ENCODE peak calls at places on chromosome 13, in nine cellular contexts. One of them, this sample, is unnamed.

GRCh38 chr13:77979721-77980377 is 61.2 kb upstream of the EDNRB start:
- DNase-seq in ovary: no peak
- DNase-seq in GM23248: peak; percentile 17
- DNase-seq in uterus: no peak
- DNase-seq in prostate gland: no peak
- DNase-seq in tibial artery: no peak
- DNase-seq in IMR-90: no peak
- DNase-seq in heart right ventricle: no peak
- DNase-seq in mesendoderm: peak; percentile 13
- DNase-seq in this sample: no peak

GRCh38 chr13:104357174-104357573 is 1291.0 kb upstream of the SLC10A2 start:
- DNase-seq in ovary: no peak
- DNase-seq in heart right ventricle: no peak
- DNase-seq in uterus: no peak
- DNase-seq in IMR-90: no peak
- DNase-seq in GM23248: no peak
- DNase-seq in mesendoderm: peak; percentile 38
- DNase-seq in prostate gland: no peak
- DNase-seq in tibial artery: no peak
- DNase-seq in this sample: no peak

GRCh38 chr13:97004096-97004876 is 10.0 kb upstream of the OXGR1 start:
- DNase-seq in GM23248: peak; percentile 73
- DNase-seq in ovary: no peak
- DNase-seq in tibial artery: no peak
- DNase-seq in mesendoderm: peak; percentile 47
- DNase-seq in heart right ventricle: no peak
- DNase-seq in IMR-90: peak; percentile 68
- DNase-seq in uterus: no peak
- DNase-seq in prostate gland: no peak
- DNase-seq in this sample: no peak

GRCh38 chr13:65606622-65607021 is 1623.5 kb downstream of the PCDH9 start:
- DNase-seq in IMR-90: peak; percentile 67
- DNase-seq in ovary: no peak
- DNase-seq in uterus: no peak
- DNase-seq in prostate gland: no peak
- DNase-seq in heart right ventricle: no peak
- DNase-seq in mesendoderm: no peak
- DNase-seq in tibial artery: no peak
- DNase-seq in GM23248: no peak
- DNase-seq in this sample: no peak

GRCh38 chr13:75839418-75839817 is 203.3 kb downstream of the LMO7 start:
- DNase-seq in IMR-90: no peak
- DNase-seq in tibial artery: no peak
- DNase-seq in mesendoderm: no peak
- DNase-seq in GM23248: no peak
- DNase-seq in prostate gland: no peak
- DNase-seq in ovary: no peak
- DNase-seq in uterus: no peak
- DNase-seq in heart right ventricle: no peak
- DNase-seq in this sample: no peak

GRCh38 chr13:76812206-76812882 is 73.9 kb downstream of the KCTD12 start:
- DNase-seq in uterus: peak; percentile 35
- DNase-seq in ovary: no peak
- DNase-seq in heart right ventricle: peak; percentile 65
- DNase-seq in prostate gland: no peak
- DNase-seq in IMR-90: no peak
- DNase-seq in GM23248: peak; percentile 71
- DNase-seq in tibial artery: peak; percentile 79
- DNase-seq in mesendoderm: no peak
- DNase-seq in this sample: peak; percentile 88

GRCh38 chr13:30880151-30880551 is 25.9 kb upstream of the MEDAG start:
- DNase-seq in heart right ventricle: no peak
- DNase-seq in mesendoderm: no peak
- DNase-seq in GM23248: peak; percentile 87
- DNase-seq in prostate gland: no peak
- DNase-seq in uterus: no peak
- DNase-seq in IMR-90: peak; percentile 66
- DNase-seq in ovary: no peak
- DNase-seq in tibial artery: no peak
- DNase-seq in this sample: no peak

GRCh38 chr13:52348983-52349780 is 56.8 kb downstream of the THSD1 start:
- DNase-seq in tibial artery: no peak
- DNase-seq in mesendoderm: peak; percentile 48
- DNase-seq in prostate gland: no peak
- DNase-seq in GM23248: peak; percentile 92
- DNase-seq in ovary: no peak
- DNase-seq in uterus: no peak
- DNase-seq in IMR-90: peak; percentile 85
- DNase-seq in heart right ventricle: no peak
- DNase-seq in this sample: no peak

GRCh38 chr13:62293081-62293480 is 877.4 kb upstream of the PCDH20 start:
- DNase-seq in tibial artery: no peak
- DNase-seq in GM23248: no peak
- DNase-seq in heart right ventricle: no peak
- DNase-seq in ovary: no peak
- DNase-seq in uterus: no peak
- DNase-seq in IMR-90: peak; percentile 23
- DNase-seq in mesendoderm: no peak
- DNase-seq in prostate gland: no peak
- DNase-seq in this sample: no peak

GRCh38 chr13:44884076-44884729 is 105.1 kb downstream of the NUFIP1 start:
- DNase-seq in tibial artery: no peak
- DNase-seq in GM23248: peak; percentile 90
- DNase-seq in ovary: no peak
- DNase-seq in prostate gland: no peak
- DNase-seq in IMR-90: peak; percentile 86
- DNase-seq in mesendoderm: no peak
- DNase-seq in heart right ventricle: no peak
- DNase-seq in uterus: no peak
- DNase-seq in this sample: no peak

GRCh38 chr13:112907916-112908315 is 61.1 kb upstream of the MCF2L start:
- DNase-seq in uterus: no peak
- DNase-seq in ovary: no peak
- DNase-seq in prostate gland: no peak
- DNase-seq in mesendoderm: no peak
- DNase-seq in GM23248: no peak
- DNase-seq in tibial artery: no peak
- DNase-seq in heart right ventricle: no peak
- DNase-seq in IMR-90: no peak
- DNase-seq in this sample: no peak

GRCh38 chr13:36131215-36131930 is at the start of gene DCLK1:
- DNase-seq in prostate gland: peak; percentile 7
- DNase-seq in ovary: peak; percentile 78
- DNase-seq in mesendoderm: peak; percentile 71
- DNase-seq in heart right ventricle: peak; percentile 54
- DNase-seq in tibial artery: peak; percentile 80
- DNase-seq in GM23248: peak; percentile 54
- DNase-seq in IMR-90: no peak
- DNase-seq in uterus: peak; percentile 76
- DNase-seq in this sample: peak; percentile 82

GRCh38 chr13:20274466-20274865 is 42.3 kb upstream of the GJB6 start:
- DNase-seq in heart right ventricle: no peak
- DNase-seq in prostate gland: peak; percentile 66
- DNase-seq in uterus: no peak
- DNase-seq in GM23248: no peak
- DNase-seq in IMR-90: no peak
- DNase-seq in tibial artery: no peak
- DNase-seq in ovary: no peak
- DNase-seq in mesendoderm: no peak
- DNase-seq in this sample: no peak

GRCh38 chr13:66234159-66234558 is 996.0 kb downstream of the PCDH9 start:
- DNase-seq in uterus: no peak
- DNase-seq in mesendoderm: no peak
- DNase-seq in GM23248: no peak
- DNase-seq in prostate gland: no peak
- DNase-seq in IMR-90: no peak
- DNase-seq in ovary: no peak
- DNase-seq in heart right ventricle: no peak
- DNase-seq in tibial artery: no peak
- DNase-seq in this sample: no peak

GRCh38 chr13:66537417-66537816 is 692.7 kb downstream of the PCDH9 start:
- DNase-seq in GM23248: no peak
- DNase-seq in IMR-90: no peak
- DNase-seq in ovary: no peak
- DNase-seq in prostate gland: no peak
- DNase-seq in heart right ventricle: no peak
- DNase-seq in uterus: no peak
- DNase-seq in mesendoderm: no peak
- DNase-seq in tibial artery: no peak
- DNase-seq in this sample: no peak

GRCh38 chr13:70756088-70756487 is 647.8 kb upstream of the KLHL1 start:
- DNase-seq in IMR-90: no peak
- DNase-seq in mesendoderm: no peak
- DNase-seq in heart right ventricle: no peak
- DNase-seq in GM23248: no peak
- DNase-seq in ovary: no peak
- DNase-seq in prostate gland: no peak
- DNase-seq in uterus: no peak
- DNase-seq in tibial artery: no peak
- DNase-seq in this sample: no peak

GRCh38 chr13:25169951-25170553 is 2.0 kb downstream of the AMER2 start:
- DNase-seq in uterus: no peak
- DNase-seq in ovary: no peak
- DNase-seq in mesendoderm: peak; percentile 28
- DNase-seq in tibial artery: no peak
- DNase-seq in heart right ventricle: no peak
- DNase-seq in prostate gland: no peak
- DNase-seq in IMR-90: no peak
- DNase-seq in GM23248: no peak
- DNase-seq in this sample: peak; percentile 37

GRCh38 chr13:42363941-42364612 is 92.1 kb downstream of the AKAP11 start:
- DNase-seq in tibial artery: no peak
- DNase-seq in GM23248: peak; percentile 38
- DNase-seq in uterus: no peak
- DNase-seq in heart right ventricle: no peak
- DNase-seq in mesendoderm: peak; percentile 50
- DNase-seq in IMR-90: peak; percentile 17
- DNase-seq in prostate gland: no peak
- DNase-seq in ovary: no peak
- DNase-seq in this sample: no peak

GRCh38 chr13:23856008-23856750 is 33.0 kb downstream of the MIPEP start:
- DNase-seq in IMR-90: no peak
- DNase-seq in mesendoderm: peak; percentile 14
- DNase-seq in heart right ventricle: no peak
- DNase-seq in tibial artery: no peak
- DNase-seq in prostate gland: no peak
- DNase-seq in GM23248: no peak
- DNase-seq in ovary: no peak
- DNase-seq in uterus: no peak
- DNase-seq in this sample: no peak

GRCh38 chr13:110125613-110126272 is 181.2 kb downstream of the COL4A1 start:
- DNase-seq in uterus: no peak
- DNase-seq in prostate gland: peak; percentile 3
- DNase-seq in tibial artery: no peak
- DNase-seq in ovary: no peak
- DNase-seq in IMR-90: no peak
- DNase-seq in mesendoderm: no peak
- DNase-seq in heart right ventricle: no peak
- DNase-seq in GM23248: no peak
- DNase-seq in this sample: no peak
- H3K4me1 ChIP-seq in uterus: no peaks in the 10 kb centered on the region
- H3K4me1 ChIP-seq in prostate gland: no peaks in the 10 kb centered on the region
- H3K4me1 ChIP-seq in tibial artery: peaks cover 22% of the 10 kb centered on the region
- H3K4me1 ChIP-seq in ovary: peaks cover 6% of the 10 kb centered on the region
- H3K4me1 ChIP-seq in IMR-90: peaks cover 19% of the 10 kb centered on the region
- H3K4me1 ChIP-seq in mesendoderm: no peaks in the 10 kb centered on the region
- H3K4me1 ChIP-seq in heart right ventricle: peaks cover 42% of the 10 kb centered on the region
- H3K4me1 ChIP-seq in GM23248: peaks cover 32% of the 10 kb centered on the region
- H3K4me1 ChIP-seq in this sample: peaks cover 11% of the 10 kb centered on the region

DNA sequence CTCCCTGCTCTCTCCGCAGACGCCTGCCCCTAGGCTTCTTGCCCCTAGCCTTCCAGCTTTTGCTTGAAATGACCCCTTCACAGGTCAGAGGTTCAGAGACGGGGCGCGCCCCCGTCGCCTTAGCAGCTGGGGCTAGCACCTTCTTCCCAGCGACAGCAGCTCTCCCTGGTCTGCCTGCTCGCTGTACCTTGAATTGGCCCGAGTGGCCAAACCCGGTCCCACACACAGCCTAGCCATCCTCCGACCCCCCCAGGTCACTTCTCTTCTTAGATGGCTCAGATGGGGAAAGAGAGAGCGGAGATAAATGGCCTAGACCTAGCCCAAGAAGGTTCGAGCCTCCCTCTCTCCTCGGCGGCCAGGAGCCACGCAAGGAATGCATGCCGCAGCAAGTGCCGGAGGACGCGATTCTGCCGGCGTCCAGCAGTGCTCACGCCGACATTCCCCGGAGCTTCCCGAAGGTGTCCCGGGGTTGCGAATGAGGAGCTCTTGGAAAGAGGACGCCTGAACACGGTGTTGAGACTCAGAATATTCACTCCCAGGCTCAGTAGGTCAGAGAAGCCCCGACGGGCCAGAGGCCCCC is 1.3 kb downstream of the CDX2 start:
- DNase-seq in GM23248: no peak
- DNase-seq in heart right ventricle: no peak
- DNase-seq in ovary: no peak
- DNase-seq in prostate gland: no peak
- DNase-seq in IMR-90: no peak
- DNase-seq in uterus: no peak
- DNase-seq in tibial artery: no peak
- DNase-seq in mesendoderm: peak; percentile 51
- DNase-seq in this sample: no peak
- H3K27me3 ChIP-seq in GM23248: peaks cover 96% of the 10 kb centered on the region
- H3K27me3 ChIP-seq in heart right ventricle: peaks cover 100% of the 10 kb centered on the region
- H3K27me3 ChIP-seq in ovary: no peaks in the 10 kb centered on the region
- H3K27me3 ChIP-seq in prostate gland: peaks cover 44% of the 10 kb centered on the region
- H3K27me3 ChIP-seq in IMR-90: peaks cover 97% of the 10 kb centered on the region
- H3K27me3 ChIP-seq in uterus: peaks cover 6% of the 10 kb centered on the region
- H3K27me3 ChIP-seq in tibial artery: peaks cover 93% of the 10 kb centered on the region
- H3K27me3 ChIP-seq in mesendoderm: peaks cover 56% of the 10 kb centered on the region
- H3K27me3 ChIP-seq in this sample: no peaks in the 10 kb centered on the region

DNA sequence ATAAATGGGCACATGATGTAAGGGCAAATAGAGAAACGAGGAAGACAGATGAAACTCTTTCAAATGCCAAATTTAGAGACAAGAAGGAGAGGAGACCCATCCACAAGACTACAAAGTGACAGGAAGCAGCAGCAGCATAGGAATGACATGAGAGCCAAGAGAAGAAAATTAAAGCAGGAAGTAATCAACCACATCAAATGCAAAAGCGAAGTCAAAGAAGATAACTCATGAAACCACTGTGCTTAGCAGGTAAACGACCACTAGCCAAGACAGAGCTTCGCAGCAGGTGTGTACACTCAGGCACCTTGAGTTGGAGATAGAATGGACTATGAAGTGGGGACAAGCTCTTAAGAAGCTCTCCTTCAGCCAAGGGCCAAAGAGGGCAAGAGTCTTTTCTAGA is 64.1 kb downstream of the KLF12 start:
- DNase-seq in ovary: no peak
- DNase-seq in tibial artery: no peak
- DNase-seq in heart right ventricle: no peak
- DNase-seq in GM23248: no peak
- DNase-seq in IMR-90: no peak
- DNase-seq in uterus: no peak
- DNase-seq in mesendoderm: no peak
- DNase-seq in prostate gland: no peak
- DNase-seq in this sample: no peak
- H3K4me1 ChIP-seq in ovary: peaks cover 4% of the 10 kb centered on the region
- H3K4me1 ChIP-seq in tibial artery: peaks cover 29% of the 10 kb centered on the region
- H3K4me1 ChIP-seq in heart right ventricle: peaks cover 37% of the 10 kb centered on the region
- H3K4me1 ChIP-seq in GM23248: peaks cover 20% of the 10 kb centered on the region
- H3K4me1 ChIP-seq in IMR-90: peaks cover 9% of the 10 kb centered on the region
- H3K4me1 ChIP-seq in uterus: no peaks in the 10 kb centered on the region
- H3K4me1 ChIP-seq in mesendoderm: no peaks in the 10 kb centered on the region
- H3K4me1 ChIP-seq in prostate gland: no peaks in the 10 kb centered on the region
- H3K4me1 ChIP-seq in this sample: peaks cover 8% of the 10 kb centered on the region

GRCh38 chr13:99961634-99962033 is 9.9 kb downstream of the ZIC5 start:
- DNase-seq in prostate gland: no peak
- DNase-seq in tibial artery: no peak
- DNase-seq in mesendoderm: no peak
- DNase-seq in IMR-90: no peak
- DNase-seq in uterus: no peak
- DNase-seq in GM23248: no peak
- DNase-seq in ovary: no peak
- DNase-seq in heart right ventricle: no peak
- DNase-seq in this sample: no peak
- H3K27me3 ChIP-seq in prostate gland: peaks cover 65% of the 10 kb centered on the region
- H3K27me3 ChIP-seq in tibial artery: peaks cover 100% of the 10 kb centered on the region
- H3K27me3 ChIP-seq in mesendoderm: no peaks in the 10 kb centered on the region
- H3K27me3 ChIP-seq in IMR-90: peaks cover 79% of the 10 kb centered on the region
- H3K27me3 ChIP-seq in uterus: peaks cover 10% of the 10 kb centered on the region
- H3K27me3 ChIP-seq in GM23248: peaks cover 91% of the 10 kb centered on the region
- H3K27me3 ChIP-seq in ovary: peaks cover 2% of the 10 kb centered on the region
- H3K27me3 ChIP-seq in heart right ventricle: peaks cover 100% of the 10 kb centered on the region
- H3K27me3 ChIP-seq in this sample: peaks cover 7% of the 10 kb centered on the region

This sample was measured in right cardiac atrium.